ENCODE peak calls at places on chromosomes 16 and 17, in six cellular contexts. One of them, this sample, is unnamed.

GRCh38 chr16:82671743-82672142 is 45.0 kb downstream of the CDH13 start:
- DNase-seq in stomach: no peak
- DNase-seq in esophagus muscularis mucosa: no peak
- DNase-seq in HCT116: no peak
- DNase-seq in tibial artery: no peak
- DNase-seq in IMR-90: no peak
- DNase-seq in this sample: no peak

GRCh38 chr17:45149669-45150603 is 1.7 kb downstream of the HEXIM1 start:
- DNase-seq in IMR-90: peak; percentile 51
- DNase-seq in esophagus muscularis mucosa: no peak
- DNase-seq in tibial artery: peak; percentile 89
- DNase-seq in HCT116: no peak
- DNase-seq in stomach: peak; percentile 65
- DNase-seq in this sample: peak; percentile 76

GRCh38 chr16:4290236-4290830 is 17.5 kb upstream of the TFAP4 start:
- DNase-seq in esophagus muscularis mucosa: no peak
- DNase-seq in tibial artery: no peak
- DNase-seq in IMR-90: peak; percentile 66
- DNase-seq in stomach: no peak
- DNase-seq in HCT116: peak; percentile 88
- DNase-seq in this sample: no peak

GRCh38 chr17:57810740-57811632 is 38.9 kb downstream of the MRPS23 start:
- DNase-seq in HCT116: no peak
- DNase-seq in esophagus muscularis mucosa: peak; percentile 91
- DNase-seq in IMR-90: peak; percentile 4
- DNase-seq in stomach: no peak
- DNase-seq in tibial artery: peak; percentile 73
- DNase-seq in this sample: peak; percentile 81

GRCh38 chr16:77637939-77638338 is 84.4 kb upstream of the NUDT7 start:
- DNase-seq in esophagus muscularis mucosa: peak; percentile 66
- DNase-seq in HCT116: no peak
- DNase-seq in tibial artery: no peak
- DNase-seq in IMR-90: no peak
- DNase-seq in stomach: no peak
- DNase-seq in this sample: no peak

GRCh38 chr17:83009414-83010322 is 69.7 kb upstream of the METRNL start:
- DNase-seq in IMR-90: no peak
- DNase-seq in HCT116: no peak
- DNase-seq in tibial artery: no peak
- DNase-seq in esophagus muscularis mucosa: peak; percentile 57
- DNase-seq in stomach: no peak
- DNase-seq in this sample: no peak

GRCh38 chr16:58028541-58029070 is 3.1 kb downstream of the MMP15 start:
- DNase-seq in esophagus muscularis mucosa: no peak
- DNase-seq in IMR-90: no peak
- DNase-seq in stomach: no peak
- DNase-seq in HCT116: no peak
- DNase-seq in tibial artery: no peak
- DNase-seq in this sample: no peak

GRCh38 chr16:57559075-57559790 is 16.8 kb downstream of the ADGRG5 start:
- DNase-seq in HCT116: no peak
- DNase-seq in tibial artery: no peak
- DNase-seq in stomach: no peak
- DNase-seq in esophagus muscularis mucosa: no peak
- DNase-seq in IMR-90: no peak
- DNase-seq in this sample: no peak

GRCh38 chr16:78244131-78244899 is 144.9 kb downstream of the WWOX start:
- DNase-seq in HCT116: no peak
- DNase-seq in tibial artery: no peak
- DNase-seq in stomach: peak; percentile 57
- DNase-seq in IMR-90: no peak
- DNase-seq in esophagus muscularis mucosa: peak; percentile 50
- DNase-seq in this sample: no peak

GRCh38 chr17:81518113-81518784 is 5.7 kb upstream of the ACTG1 start:
- DNase-seq in stomach: no peak
- DNase-seq in esophagus muscularis mucosa: no peak
- DNase-seq in HCT116: no peak
- DNase-seq in tibial artery: no peak
- DNase-seq in IMR-90: no peak
- DNase-seq in this sample: no peak

GRCh38 chr17:83189013-83189672 is 109.7 kb downstream of the METRNL start:
- DNase-seq in HCT116: no peak
- DNase-seq in tibial artery: peak; percentile 62
- DNase-seq in IMR-90: no peak
- DNase-seq in stomach: no peak
- DNase-seq in esophagus muscularis mucosa: no peak
- DNase-seq in this sample: no peak

GRCh38 chr17:5702951-5703510 is 118.7 kb upstream of the NLRP1 start:
- DNase-seq in IMR-90: no peak
- DNase-seq in tibial artery: no peak
- DNase-seq in HCT116: no peak
- DNase-seq in esophagus muscularis mucosa: no peak
- DNase-seq in stomach: no peak
- DNase-seq in this sample: no peak

GRCh38 chr17:10127819-10128375 is 70.5 kb downstream of the GAS7 start:
- DNase-seq in stomach: peak; percentile 42
- DNase-seq in IMR-90: peak; percentile 99
- DNase-seq in HCT116: no peak
- DNase-seq in tibial artery: peak; percentile 89
- DNase-seq in esophagus muscularis mucosa: no peak
- DNase-seq in this sample: peak; percentile 82

GRCh38 chr17:32835291-32835761 is 41.6 kb downstream of the MYO1D start:
- DNase-seq in IMR-90: no peak
- DNase-seq in HCT116: no peak
- DNase-seq in stomach: no peak
- DNase-seq in esophagus muscularis mucosa: no peak
- DNase-seq in tibial artery: no peak
- DNase-seq in this sample: no peak

GRCh38 chr17:39231587-39232551 is 6.1 kb upstream of the STAC2 start:
- DNase-seq in HCT116: no peak
- DNase-seq in tibial artery: peak; percentile 90
- DNase-seq in IMR-90: peak; percentile 26
- DNase-seq in stomach: peak; percentile 49
- DNase-seq in esophagus muscularis mucosa: no peak
- DNase-seq in this sample: peak; percentile 73

GRCh38 chr17:300881-301280 is 51.7 kb downstream of the RPH3AL start:
- DNase-seq in tibial artery: no peak
- DNase-seq in esophagus muscularis mucosa: no peak
- DNase-seq in stomach: no peak
- DNase-seq in IMR-90: no peak
- DNase-seq in HCT116: no peak
- DNase-seq in this sample: no peak

GRCh38 chr16:46632778-46633733 is 11.9 kb upstream of the SHCBP1 start:
- DNase-seq in HCT116: no peak
- DNase-seq in IMR-90: no peak
- DNase-seq in esophagus muscularis mucosa: no peak
- DNase-seq in stomach: no peak
- DNase-seq in tibial artery: no peak
- DNase-seq in this sample: no peak

GRCh38 chr17:42754782-42755181 is 6.2 kb upstream of the RAMP2 start:
- DNase-seq in stomach: no peak
- DNase-seq in HCT116: no peak
- DNase-seq in esophagus muscularis mucosa: no peak
- DNase-seq in IMR-90: peak; percentile 41
- DNase-seq in tibial artery: peak; percentile 84
- DNase-seq in this sample: peak; percentile 23

GRCh38 chr17:40295471-40296457 is 8.1 kb downstream of the CDC6 start:
- DNase-seq in stomach: no peak
- DNase-seq in tibial artery: no peak
- DNase-seq in HCT116: no peak
- DNase-seq in esophagus muscularis mucosa: no peak
- DNase-seq in IMR-90: no peak
- DNase-seq in this sample: no peak

GRCh38 chr16:10744370-10745030 is 858 bp downstream of the NUBP1 start:
- DNase-seq in HCT116: no peak
- DNase-seq in esophagus muscularis mucosa: no peak
- DNase-seq in IMR-90: peak; percentile 49
- DNase-seq in tibial artery: no peak
- DNase-seq in stomach: no peak
- DNase-seq in this sample: no peak

GRCh38 chr16:1772362-1772907 is at the start of gene EME2:
- DNase-seq in esophagus muscularis mucosa: no peak
- DNase-seq in HCT116: no peak
- DNase-seq in tibial artery: no peak
- DNase-seq in stomach: no peak
- DNase-seq in IMR-90: peak; percentile 33
- DNase-seq in this sample: no peak

GRCh38 chr17:74810699-74811485 is 34.7 kb upstream of the NAT9 start:
- DNase-seq in tibial artery: no peak
- DNase-seq in esophagus muscularis mucosa: no peak
- DNase-seq in HCT116: no peak
- DNase-seq in IMR-90: no peak
- DNase-seq in stomach: no peak
- DNase-seq in this sample: no peak

GRCh38 chr16:88934066-88934667 is 42.8 kb downstream of the CBFA2T3 start:
- DNase-seq in IMR-90: no peak
- DNase-seq in tibial artery: no peak
- DNase-seq in esophagus muscularis mucosa: no peak
- DNase-seq in HCT116: no peak
- DNase-seq in stomach: no peak
- DNase-seq in this sample: no peak

GRCh38 chr16:88938119-88938932 is 38.7 kb downstream of the CBFA2T3 start:
- DNase-seq in esophagus muscularis mucosa: no peak
- DNase-seq in IMR-90: no peak
- DNase-seq in stomach: no peak
- DNase-seq in HCT116: no peak
- DNase-seq in tibial artery: no peak
- DNase-seq in this sample: no peak

GRCh38 chr16:88938933-88939813 is 37.8 kb downstream of the CBFA2T3 start:
- DNase-seq in esophagus muscularis mucosa: no peak
- DNase-seq in stomach: no peak
- DNase-seq in HCT116: no peak
- DNase-seq in tibial artery: no peak
- DNase-seq in IMR-90: no peak
- DNase-seq in this sample: peak; percentile 73

GRCh38 chr16:88936913-88937666 is 39.9 kb downstream of the CBFA2T3 start:
- DNase-seq in IMR-90: no peak
- DNase-seq in HCT116: no peak
- DNase-seq in esophagus muscularis mucosa: no peak
- DNase-seq in stomach: no peak
- DNase-seq in tibial artery: no peak
- DNase-seq in this sample: peak; percentile 61

DNA sequence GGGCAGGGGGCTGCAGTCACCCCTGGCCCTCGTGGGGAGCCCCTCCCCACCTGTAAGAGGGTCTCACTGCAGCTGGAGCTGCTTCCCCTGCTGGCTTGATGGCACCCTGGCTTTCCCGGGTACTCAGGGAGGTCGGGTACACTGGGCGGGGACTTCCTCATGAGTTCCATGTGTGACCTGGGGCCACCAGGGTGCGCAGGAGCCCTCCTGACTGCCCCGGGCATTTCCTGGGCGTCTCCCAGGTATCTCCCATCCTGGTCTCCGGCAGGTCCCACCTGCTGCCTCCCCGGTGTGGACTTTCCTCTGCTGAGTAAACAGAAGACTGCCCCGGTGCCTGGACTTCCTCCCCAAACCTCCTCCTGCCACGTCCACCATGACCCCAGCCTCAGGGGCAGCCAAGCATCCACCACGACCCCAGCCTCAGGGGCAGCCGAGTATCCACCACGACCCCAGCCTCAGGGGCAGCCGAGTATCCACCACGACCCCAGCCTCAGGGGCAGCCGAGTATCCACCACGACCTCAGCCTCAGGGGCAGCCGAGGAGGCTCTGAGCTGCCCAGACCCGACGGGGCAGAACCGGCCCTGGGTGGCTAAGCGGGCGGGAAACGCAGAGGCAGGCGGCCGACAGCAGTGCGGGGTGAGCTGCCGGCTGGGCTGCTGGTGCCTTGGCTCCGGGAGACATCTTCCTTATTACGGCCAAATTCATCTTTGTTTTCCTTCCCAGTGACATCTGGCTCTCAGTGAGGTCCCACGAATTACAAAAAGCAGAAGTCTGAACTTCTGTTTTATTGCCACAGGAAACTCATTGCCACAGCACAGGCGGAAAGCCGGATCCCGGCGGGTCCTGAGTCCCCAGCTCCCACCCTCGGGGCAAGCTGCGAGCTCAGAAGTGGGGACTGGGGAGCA is 40.7 kb downstream of the CBFA2T3 start:
- DNase-seq in HCT116: no peak
- DNase-seq in IMR-90: no peak
- DNase-seq in stomach: no peak
- DNase-seq in esophagus muscularis mucosa: no peak
- DNase-seq in tibial artery: no peak
- DNase-seq in this sample: peak; percentile 55
- H3K27me3 ChIP-seq in HCT116: no peaks in the 10 kb centered on the region
- H3K27me3 ChIP-seq in IMR-90: peaks cover 59% of the 10 kb centered on the region
- H3K27me3 ChIP-seq in stomach: peaks cover 23% of the 10 kb centered on the region
- H3K27me3 ChIP-seq in esophagus muscularis mucosa: peaks cover 86% of the 10 kb centered on the region
- H3K27me3 ChIP-seq in tibial artery: peaks cover 73% of the 10 kb centered on the region
- H3K27me3 ChIP-seq in this sample: peaks cover 28% of the 10 kb centered on the region

DNA sequence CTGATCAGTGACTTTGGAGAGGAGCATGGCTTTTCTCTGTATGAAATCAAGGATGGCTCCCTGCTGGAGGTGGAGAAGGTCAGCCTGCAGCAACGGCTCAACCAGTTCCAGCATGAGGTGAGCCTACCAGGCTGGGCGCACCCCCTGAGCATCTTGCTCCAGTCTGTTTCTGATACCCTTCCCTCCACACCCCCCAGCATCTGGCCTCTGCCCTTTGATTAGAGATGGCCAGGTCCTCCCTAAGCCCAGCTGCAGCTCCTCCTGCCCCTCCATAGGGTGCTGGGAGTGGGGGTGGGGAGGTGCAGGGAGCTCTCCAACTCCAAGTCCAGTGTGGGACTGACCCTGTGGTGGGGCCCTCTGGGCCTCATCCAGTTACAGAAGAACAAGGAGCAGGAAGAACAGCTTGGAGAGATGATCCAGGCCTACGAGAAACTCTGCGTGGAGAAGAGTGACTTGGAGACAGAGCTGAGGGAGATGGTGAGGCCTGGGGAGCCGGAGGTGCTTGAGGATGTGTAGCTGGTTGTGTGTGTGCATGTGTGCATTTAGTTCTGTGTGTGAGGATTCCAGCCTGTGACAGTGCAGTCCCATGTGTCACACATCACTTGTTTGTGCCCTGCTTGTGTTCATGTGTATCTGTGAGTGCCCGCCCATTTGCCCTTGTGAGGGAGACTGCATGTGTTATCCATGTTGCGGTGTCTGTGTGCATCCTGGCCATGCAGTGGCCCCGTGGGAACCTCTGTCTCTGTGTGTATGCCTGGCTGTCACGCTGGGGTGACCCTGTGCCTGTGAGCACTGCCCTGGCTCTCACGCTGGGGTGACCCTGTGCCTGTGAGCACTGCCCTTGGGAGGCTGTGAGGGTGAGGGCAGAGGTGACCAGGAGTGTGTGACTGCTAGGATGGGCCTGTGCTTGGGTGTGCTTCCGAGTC is 3.0 kb downstream of the TBKBP1 start:
- DNase-seq in stomach: no peak
- DNase-seq in HCT116: no peak
- DNase-seq in IMR-90: no peak
- DNase-seq in tibial artery: peak; percentile 62
- DNase-seq in esophagus muscularis mucosa: no peak
- DNase-seq in this sample: no peak
- H3K27ac ChIP-seq in stomach: no peak overlapping the region
- H3K27ac ChIP-seq in HCT116: no peak overlapping the region
- H3K27ac ChIP-seq in IMR-90: no peak overlapping the region
- H3K27ac ChIP-seq in tibial artery: no peak overlapping the region
- H3K27ac ChIP-seq in esophagus muscularis mucosa: no peak overlapping the region
- H3K27ac ChIP-seq in this sample: peak overlapping the region; percentile 95

GRCh38 chr17:22459331-22459952 is 767.1 kb downstream of the KCNJ18 start:
- DNase-seq in tibial artery: no peak
- DNase-seq in HCT116: no peak
- DNase-seq in IMR-90: no peak
- DNase-seq in esophagus muscularis mucosa: no peak
- DNase-seq in stomach: no peak
- DNase-seq in this sample: no peak
- H3K9me3 ChIP-seq in tibial artery: no peaks in the 10 kb centered on the region
- H3K9me3 ChIP-seq in HCT116: no peaks in the 10 kb centered on the region
- H3K9me3 ChIP-seq in IMR-90: peaks cover 22% of the 10 kb centered on the region
- H3K9me3 ChIP-seq in esophagus muscularis mucosa: no peaks in the 10 kb centered on the region
- H3K9me3 ChIP-seq in stomach: peaks cover 58% of the 10 kb centered on the region
- H3K9me3 ChIP-seq in this sample: no peaks in the 10 kb centered on the region

GRCh38 chr16:84839956-84840355 is 20.2 kb downstream of the CRISPLD2 start:
- DNase-seq in esophagus muscularis mucosa: no peak
- DNase-seq in stomach: no peak
- DNase-seq in HCT116: peak; percentile 37
- DNase-seq in tibial artery: no peak
- DNase-seq in IMR-90: peak; percentile 86
- DNase-seq in this sample: no peak
- H3K27me3 ChIP-seq in esophagus muscularis mucosa: no peaks in the 10 kb centered on the region
- H3K27me3 ChIP-seq in stomach: no peaks in the 10 kb centered on the region
- H3K27me3 ChIP-seq in HCT116: no peaks in the 10 kb centered on the region
- H3K27me3 ChIP-seq in tibial artery: no peaks in the 10 kb centered on the region
- H3K27me3 ChIP-seq in IMR-90: no peaks in the 10 kb centered on the region
- H3K27me3 ChIP-seq in this sample: no peaks in the 10 kb centered on the region